ENCODE peak calls at places on chromosomes 2 and 18, in nine cellular contexts. X, M, A, O, R, L, E, T and Y are unnamed samples.

GRCh38 chr2:101109451-101110140 is 41.6 kb downstream of the TBC1D8 start:
- DNase-seq in X (no peak), M (no peak), A (no peak), O (no peak), R (no peak), L (no peak), E (no peak), T (no peak), Y (no peak)

GRCh38 chr2:74290466-74291216 is 52.6 kb downstream of the SLC4A5 start:
- DNase-seq in X (no peak), M (peak; percentile 38), A (no peak), O (peak; percentile 25), R (peak; percentile 37), L (peak; percentile 67), E (no peak), T (no peak), Y (peak; percentile 68)

GRCh38 chr2:29923110-29923721 is 1.8 kb upstream of the ALK start:
- DNase-seq in X (peak; percentile 78), M (peak; percentile 39), A (no peak), O (peak; percentile 63), R (peak; percentile 60), L (peak; percentile 82), E (peak; percentile 64), T (peak; percentile 55), Y (peak; percentile 63)

GRCh38 chr2:3608373-3609278 is 13.7 kb downstream of the COLEC11 start:
- DNase-seq in X (no peak), M (no peak), A (no peak), O (no peak), R (peak; percentile 13), L (no peak), E (no peak), T (peak; percentile 35), Y (peak; percentile 40)

GRCh38 chr2:5250482-5250881 is 441.7 kb upstream of the SOX11 start:
- DNase-seq in X (no peak), M (no peak), A (no peak), O (no peak), R (no peak), L (no peak), E (no peak), T (no peak), Y (no peak)

GRCh38 chr2:231931481-231931915 is 5.3 kb upstream of the NPPC start:
- DNase-seq in X (peak; percentile 3), M (no peak), A (no peak), O (no peak), R (no peak), L (peak; percentile 29), E (no peak), T (no peak), Y (peak; percentile 30)

GRCh38 chr2:23351388-23352141 is 33.4 kb upstream of the KLHL29 start:
- DNase-seq in X (peak; percentile 93), M (peak; percentile 73), A (no peak), O (no peak), R (peak; percentile 74), L (peak; percentile 79), E (peak; percentile 65), T (peak; percentile 56), Y (peak; percentile 79)

GRCh38 chr2:158178646-158179045 is 77.0 kb downstream of the UPP2 start:
- DNase-seq in X (no peak), M (no peak), A (no peak), O (no peak), R (no peak), L (no peak), E (no peak), T (no peak), Y (no peak)

GRCh38 chr2:108616731-108617161 is 82.5 kb downstream of the LIMS1 start:
- DNase-seq in X (no peak), M (no peak), A (no peak), O (peak; percentile 53), R (no peak), L (no peak), E (no peak), T (peak; percentile 51), Y (no peak)

GRCh38 chr2:27573452-27573851 is 9.4 kb upstream of the ZNF512 start:
- DNase-seq in X (peak; percentile 24), M (no peak), A (no peak), O (no peak), R (no peak), L (no peak), E (no peak), T (no peak), Y (no peak)

GRCh38 chr18:13578400-13578799 is 148.0 kb downstream of the FAM210A start:
- DNase-seq in X (no peak), M (no peak), A (no peak), O (no peak), R (no peak), L (no peak), E (no peak), T (no peak), Y (no peak)

GRCh38 chr2:98539056-98539735 is 69.1 kb downstream of the COA5 start:
- DNase-seq in X (no peak), M (no peak), A (no peak), O (no peak), R (no peak), L (no peak), E (no peak), T (no peak), Y (no peak)

GRCh38 chr2:46444732-46445131 is 34.6 kb upstream of the TMEM247 start:
- DNase-seq in X (no peak), M (no peak), A (no peak), O (no peak), R (no peak), L (no peak), E (no peak), T (no peak), Y (no peak)

GRCh38 chr2:203396667-203397066 is 68.5 kb downstream of the ABI2 start:
- DNase-seq in X (no peak), M (no peak), A (no peak), O (no peak), R (no peak), L (no peak), E (no peak), T (no peak), Y (no peak)

GRCh38 chr2:241568738-241569137 is 10.2 kb downstream of the BOK start:
- DNase-seq in X (no peak), M (no peak), A (no peak), O (no peak), R (no peak), L (no peak), E (no peak), T (no peak), Y (no peak)

GRCh38 chr18:74742573-74742972 is 144.9 kb downstream of the ZNF407 start:
- DNase-seq in X (peak; percentile 5), M (no peak), A (no peak), O (no peak), R (no peak), L (no peak), E (no peak), T (no peak), Y (no peak)

GRCh38 chr2:173590278-173590811 is 235.7 kb downstream of the CDCA7 start:
- DNase-seq in X (peak; percentile 74), M (peak; percentile 77), A (no peak), O (peak; percentile 34), R (no peak), L (peak; percentile 71), E (peak; percentile 62), T (peak; percentile 94), Y (no peak)

GRCh38 chr2:42998721-42999120 is 206.3 kb upstream of the HAAO start:
- DNase-seq in X (no peak), M (no peak), A (no peak), O (no peak), R (no peak), L (no peak), E (no peak), T (no peak), Y (no peak)

GRCh38 chr2:219661197-219661954 is 33.9 kb downstream of the SLC4A3 start:
- DNase-seq in X (no peak), M (no peak), A (no peak), O (no peak), R (no peak), L (peak; percentile 2), E (no peak), T (no peak), Y (no peak)

GRCh38 chr2:62727876-62728566 is 22.5 kb downstream of the EHBP1 start:
- DNase-seq in X (no peak), M (no peak), A (no peak), O (no peak), R (no peak), L (no peak), E (no peak), T (no peak), Y (no peak)

GRCh38 chr2:217972490-217972889 is 30.3 kb downstream of the TNS1 start:
- DNase-seq in X (no peak), M (no peak), A (no peak), O (no peak), R (no peak), L (peak; percentile 44), E (no peak), T (peak; percentile 29), Y (no peak)

GRCh38 chr2:217797170-217797569 is 205.6 kb downstream of the TNS1 start:
- DNase-seq in X (no peak), M (peak; percentile 30), A (no peak), O (no peak), R (no peak), L (no peak), E (no peak), T (no peak), Y (peak; percentile 41)

GRCh38 chr2:129903586-129904425 is 75.7 kb upstream of the RAB6C start:
- DNase-seq in X (no peak), M (no peak), A (no peak), O (no peak), R (no peak), L (no peak), E (no peak), T (no peak), Y (peak; percentile 41)

GRCh38 chr2:221649045-221649444 is 76.9 kb upstream of the EPHA4 start:
- DNase-seq in X (no peak), M (no peak), A (no peak), O (peak; percentile 52), R (no peak), L (no peak), E (no peak), T (no peak), Y (no peak)

GRCh38 chr2:239539083-239539775 is 138.4 kb upstream of the HDAC4 start:
- DNase-seq in X (no peak), M (no peak), A (no peak), O (no peak), R (no peak), L (no peak), E (no peak), T (no peak), Y (no peak)

GRCh38 chr2:134177351-134177931 is 76.4 kb upstream of the MGAT5 start:
- DNase-seq in X (no peak), M (no peak), A (no peak), O (no peak), R (no peak), L (no peak), E (no peak), T (no peak), Y (no peak)

GRCh38 chr2:240982821-240983281 is 15.6 kb upstream of the SNED1 start:
- DNase-seq in X (no peak), M (no peak), A (no peak), O (no peak), R (no peak), L (no peak), E (no peak), T (no peak), Y (no peak)

GRCh38 chr2:10778724-10779115 is 33.9 kb downstream of the PDIA6 start:
- DNase-seq in X (no peak), M (no peak), A (no peak), O (no peak), R (no peak), L (no peak), E (no peak), T (no peak), Y (no peak)

GRCh38 chr2:65532937-65533336 is 100.5 kb upstream of the SPRED2 start:
- DNase-seq in X (no peak), M (peak; percentile 60), A (no peak), O (no peak), R (no peak), L (no peak), E (no peak), T (no peak), Y (no peak)

GRCh38 chr2:79040967-79041582 is 15.6 kb downstream of the REG3G start:
- DNase-seq in X (no peak), M (no peak), A (no peak), O (no peak), R (no peak), L (no peak), E (no peak), T (no peak), Y (no peak)

GRCh38 chr18:79615586-79615985 is 64.0 kb upstream of the CTDP1 start:
- DNase-seq in X (no peak), M (no peak), A (no peak), O (no peak), R (no peak), L (peak; percentile 19), E (no peak), T (no peak), Y (no peak)